ENCODE peak calls at places on chromosomes 13 and 19, in seven cellular contexts. One of them, this sample, is unnamed.
A peak's percentile ranks its signal among the peaks of the same experiment; 100 is the strongest.

GRCh38 chr19:54388001-54388802 is 23.5 kb upstream of the LAIR1 start:
- DNase-seq in A549: no peak
- DNase-seq in pancreas: no peak
- DNase-seq in OCI-LY7: peak; percentile 60
- DNase-seq in heart right ventricle: no peak
- DNase-seq in tibial nerve: no peak
- DNase-seq in IMR-90: no peak
- DNase-seq in this sample: no peak

GRCh38 chr13:42553098-42554046 is 20.6 kb upstream of the TNFSF11 start:
- DNase-seq in A549: no peak
- DNase-seq in pancreas: peak; percentile 22
- DNase-seq in OCI-LY7: no peak
- DNase-seq in heart right ventricle: no peak
- DNase-seq in tibial nerve: no peak
- DNase-seq in IMR-90: peak; percentile 63
- DNase-seq in this sample: no peak

GRCh38 chr19:56956503-56957226 is 116.1 kb upstream of the PEG3 start:
- DNase-seq in A549: no peak
- DNase-seq in pancreas: no peak
- DNase-seq in OCI-LY7: no peak
- DNase-seq in heart right ventricle: no peak
- DNase-seq in tibial nerve: no peak
- DNase-seq in IMR-90: no peak
- DNase-seq in this sample: no peak

GRCh38 chr19:18433039-18433691 is 4.8 kb downstream of the ISYNA1 start:
- DNase-seq in A549: no peak
- DNase-seq in pancreas: peak; percentile 69
- DNase-seq in OCI-LY7: peak; percentile 38
- DNase-seq in heart right ventricle: no peak
- DNase-seq in tibial nerve: no peak
- DNase-seq in IMR-90: no peak
- DNase-seq in this sample: no peak

GRCh38 chr13:65868106-65868505 is 1362.0 kb downstream of the PCDH9 start:
- DNase-seq in A549: no peak
- DNase-seq in pancreas: no peak
- DNase-seq in OCI-LY7: no peak
- DNase-seq in heart right ventricle: no peak
- DNase-seq in tibial nerve: no peak
- DNase-seq in IMR-90: no peak
- DNase-seq in this sample: no peak

GRCh38 chr19:4694211-4694987 is 24.3 kb upstream of the MYDGF start:
- DNase-seq in A549: peak; percentile 93
- DNase-seq in pancreas: no peak
- DNase-seq in OCI-LY7: no peak
- DNase-seq in heart right ventricle: no peak
- DNase-seq in tibial nerve: no peak
- DNase-seq in IMR-90: peak; percentile 94
- DNase-seq in this sample: peak; percentile 69

GRCh38 chr19:16326401-16327130 is 1.9 kb downstream of the KLF2 start:
- DNase-seq in A549: no peak
- DNase-seq in pancreas: peak; percentile 40
- DNase-seq in OCI-LY7: peak; percentile 57
- DNase-seq in heart right ventricle: no peak
- DNase-seq in tibial nerve: no peak
- DNase-seq in IMR-90: no peak
- DNase-seq in this sample: no peak

GRCh38 chr13:42280537-42280936 is 8.6 kb downstream of the AKAP11 start:
- DNase-seq in A549: no peak
- DNase-seq in pancreas: no peak
- DNase-seq in OCI-LY7: no peak
- DNase-seq in heart right ventricle: no peak
- DNase-seq in tibial nerve: no peak
- DNase-seq in IMR-90: no peak
- DNase-seq in this sample: no peak

GRCh38 chr13:94056362-94056990 is 423.0 kb downstream of the DCT start:
- DNase-seq in A549: no peak
- DNase-seq in pancreas: no peak
- DNase-seq in OCI-LY7: no peak
- DNase-seq in heart right ventricle: no peak
- DNase-seq in tibial nerve: no peak
- DNase-seq in IMR-90: peak; percentile 16
- DNase-seq in this sample: no peak

GRCh38 chr19:48629599-48630288 is 7.4 kb downstream of the DBP start:
- DNase-seq in A549: no peak
- DNase-seq in pancreas: peak; percentile 66
- DNase-seq in OCI-LY7: no peak
- DNase-seq in heart right ventricle: no peak
- DNase-seq in tibial nerve: no peak
- DNase-seq in IMR-90: no peak
- DNase-seq in this sample: peak; percentile 76

GRCh38 chr19:23547816-23548430 is 139.1 kb downstream of the ZNF675 start:
- DNase-seq in A549: no peak
- DNase-seq in pancreas: no peak
- DNase-seq in OCI-LY7: no peak
- DNase-seq in heart right ventricle: no peak
- DNase-seq in tibial nerve: no peak
- DNase-seq in IMR-90: no peak
- DNase-seq in this sample: no peak

GRCh38 chr19:33430674-33431277 is 57.3 kb downstream of the CEBPG start:
- DNase-seq in A549: peak; percentile 93
- DNase-seq in pancreas: peak; percentile 70
- DNase-seq in OCI-LY7: peak; percentile 60
- DNase-seq in heart right ventricle: peak; percentile 51
- DNase-seq in tibial nerve: peak; percentile 37
- DNase-seq in IMR-90: peak; percentile 61
- DNase-seq in this sample: no peak

GRCh38 chr19:47284324-47284899 is 9.7 kb downstream of the INAFM1 start:
- DNase-seq in A549: peak; percentile 50
- DNase-seq in pancreas: no peak
- DNase-seq in OCI-LY7: peak; percentile 68
- DNase-seq in heart right ventricle: peak; percentile 55
- DNase-seq in tibial nerve: peak; percentile 89
- DNase-seq in IMR-90: peak; percentile 68
- DNase-seq in this sample: no peak

GRCh38 chr13:43269037-43269476 is 245.7 kb downstream of the DNAJC15 start:
- DNase-seq in A549: peak; percentile 34
- DNase-seq in pancreas: no peak
- DNase-seq in OCI-LY7: no peak
- DNase-seq in heart right ventricle: no peak
- DNase-seq in tibial nerve: no peak
- DNase-seq in IMR-90: peak; percentile 98
- DNase-seq in this sample: no peak

GRCh38 chr13:108993346-108993745 is 363.9 kb downstream of the MYO16 start:
- DNase-seq in A549: no peak
- DNase-seq in pancreas: no peak
- DNase-seq in OCI-LY7: no peak
- DNase-seq in heart right ventricle: no peak
- DNase-seq in tibial nerve: no peak
- DNase-seq in IMR-90: peak; percentile 74
- DNase-seq in this sample: no peak

GRCh38 chr19:33675501-33676124 is 53.9 kb downstream of the CHST8 start:
- DNase-seq in A549: no peak
- DNase-seq in pancreas: no peak
- DNase-seq in OCI-LY7: no peak
- DNase-seq in heart right ventricle: no peak
- DNase-seq in tibial nerve: no peak
- DNase-seq in IMR-90: no peak
- DNase-seq in this sample: peak; percentile 44

GRCh38 chr13:51618626-51619025 is 34.4 kb downstream of the WDFY2 start:
- DNase-seq in A549: no peak
- DNase-seq in pancreas: no peak
- DNase-seq in OCI-LY7: no peak
- DNase-seq in heart right ventricle: no peak
- DNase-seq in tibial nerve: no peak
- DNase-seq in IMR-90: no peak
- DNase-seq in this sample: no peak

GRCh38 chr13:107586216-107586615 is 629.1 kb downstream of the LIG4 start:
- DNase-seq in A549: no peak
- DNase-seq in pancreas: no peak
- DNase-seq in OCI-LY7: no peak
- DNase-seq in heart right ventricle: no peak
- DNase-seq in tibial nerve: no peak
- DNase-seq in IMR-90: peak; percentile 89
- DNase-seq in this sample: no peak

GRCh38 chr13:40665754-40666057 is 735 bp downstream of the FOXO1 start:
- DNase-seq in A549: peak; percentile 13
- DNase-seq in pancreas: no peak
- DNase-seq in OCI-LY7: peak; percentile 68
- DNase-seq in heart right ventricle: no peak
- DNase-seq in tibial nerve: no peak
- DNase-seq in IMR-90: no peak
- DNase-seq in this sample: no peak

GRCh38 chr19:7230826-7231225 is 63.4 kb downstream of the INSR start:
- DNase-seq in A549: no peak
- DNase-seq in pancreas: peak; percentile 66
- DNase-seq in OCI-LY7: no peak
- DNase-seq in heart right ventricle: peak; percentile 73
- DNase-seq in tibial nerve: no peak
- DNase-seq in IMR-90: no peak
- DNase-seq in this sample: peak; percentile 72

GRCh38 chr13:46475586-46475991 is 77.4 kb upstream of the LRCH1 start:
- DNase-seq in A549: no peak
- DNase-seq in pancreas: no peak
- DNase-seq in OCI-LY7: no peak
- DNase-seq in heart right ventricle: no peak
- DNase-seq in tibial nerve: no peak
- DNase-seq in IMR-90: no peak
- DNase-seq in this sample: no peak
- H3K4me3 ChIP-seq in A549: no peak overlapping the region
- H3K4me3 ChIP-seq in pancreas: no peak overlapping the region
- H3K4me3 ChIP-seq in OCI-LY7: no peak overlapping the region
- H3K4me3 ChIP-seq in heart right ventricle: no peak overlapping the region
- H3K4me3 ChIP-seq in tibial nerve: no peak overlapping the region
- H3K4me3 ChIP-seq in IMR-90: no peak overlapping the region
- H3K4me3 ChIP-seq in this sample: no peak overlapping the region

GRCh38 chr19:36527873-36528193 is 238 bp downstream of the ZNF260 start:
- DNase-seq in A549: no peak
- DNase-seq in pancreas: no peak
- DNase-seq in OCI-LY7: no peak
- DNase-seq in heart right ventricle: no peak
- DNase-seq in tibial nerve: no peak
- DNase-seq in IMR-90: no peak
- DNase-seq in this sample: no peak

GRCh38 chr19:36528194-36528920 is at the start of gene ZNF260:
- DNase-seq in A549: peak; percentile 97
- DNase-seq in pancreas: peak; percentile 97
- DNase-seq in OCI-LY7: peak; percentile 94
- DNase-seq in heart right ventricle: peak; percentile 98
- DNase-seq in tibial nerve: peak; percentile 95
- DNase-seq in IMR-90: peak; percentile 97
- DNase-seq in this sample: peak; percentile 97

GRCh38 chr19:36526581-36526980 is 1.5 kb downstream of the ZNF260 start:
- DNase-seq in A549: no peak
- DNase-seq in pancreas: no peak
- DNase-seq in OCI-LY7: no peak
- DNase-seq in heart right ventricle: no peak
- DNase-seq in tibial nerve: no peak
- DNase-seq in IMR-90: no peak
- DNase-seq in this sample: no peak

GRCh38 chr19:36528921-36529518 is 949 bp upstream of the ZNF260 start:
- DNase-seq in A549: peak; percentile 49
- DNase-seq in pancreas: no peak
- DNase-seq in OCI-LY7: peak; percentile 39
- DNase-seq in heart right ventricle: no peak
- DNase-seq in tibial nerve: no peak
- DNase-seq in IMR-90: no peak
- DNase-seq in this sample: no peak

GRCh38 chr19:36524617-36525016 is 3.5 kb downstream of the ZNF260 start:
- DNase-seq in A549: no peak
- DNase-seq in pancreas: no peak
- DNase-seq in OCI-LY7: no peak
- DNase-seq in heart right ventricle: no peak
- DNase-seq in tibial nerve: no peak
- DNase-seq in IMR-90: no peak
- DNase-seq in this sample: no peak
- H3K9me3 ChIP-seq in A549: peaks cover 87% of the 10 kb centered on the region
- H3K9me3 ChIP-seq in pancreas: no peaks in the 10 kb centered on the region
- H3K9me3 ChIP-seq in OCI-LY7: peaks cover 8% of the 10 kb centered on the region
- H3K9me3 ChIP-seq in heart right ventricle: peaks cover 66% of the 10 kb centered on the region
- H3K9me3 ChIP-seq in tibial nerve: no peaks in the 10 kb centered on the region
- H3K9me3 ChIP-seq in IMR-90: peaks cover 39% of the 10 kb centered on the region
- H3K9me3 ChIP-seq in this sample: peaks cover 62% of the 10 kb centered on the region

DNA sequence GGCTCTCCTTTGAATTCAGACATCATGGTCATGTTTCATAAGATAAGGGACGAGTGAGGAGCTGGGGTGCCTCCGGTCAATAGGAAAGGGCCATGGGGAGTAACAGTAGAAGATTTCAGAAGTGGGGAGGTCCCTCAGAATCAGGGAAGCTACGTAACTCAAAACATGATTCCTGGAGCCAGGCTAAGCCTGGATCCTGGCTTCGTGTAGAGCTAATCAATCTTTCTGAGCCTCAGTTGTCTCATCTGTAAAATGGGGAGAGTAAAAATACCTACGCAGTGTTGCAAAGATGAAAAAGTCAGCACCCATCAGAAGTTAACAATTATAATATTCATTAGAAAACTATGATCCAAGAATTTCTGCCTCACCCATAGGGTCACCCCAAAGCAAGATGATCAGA is 106.5 kb downstream of the CACNA1A start:
- DNase-seq in A549: no peak
- DNase-seq in pancreas: no peak
- DNase-seq in OCI-LY7: no peak
- DNase-seq in heart right ventricle: no peak
- DNase-seq in tibial nerve: no peak
- DNase-seq in IMR-90: no peak
- DNase-seq in this sample: no peak
- H3K27ac ChIP-seq in A549: no peak overlapping the region
- H3K27ac ChIP-seq in pancreas: no peak overlapping the region
- H3K27ac ChIP-seq in OCI-LY7: no peak overlapping the region
- H3K27ac ChIP-seq in heart right ventricle: peak overlapping the region; percentile 46
- H3K27ac ChIP-seq in tibial nerve: no peak overlapping the region
- H3K27ac ChIP-seq in IMR-90: peak overlapping the region; percentile 92
- H3K27ac ChIP-seq in this sample: no peak overlapping the region

DNA sequence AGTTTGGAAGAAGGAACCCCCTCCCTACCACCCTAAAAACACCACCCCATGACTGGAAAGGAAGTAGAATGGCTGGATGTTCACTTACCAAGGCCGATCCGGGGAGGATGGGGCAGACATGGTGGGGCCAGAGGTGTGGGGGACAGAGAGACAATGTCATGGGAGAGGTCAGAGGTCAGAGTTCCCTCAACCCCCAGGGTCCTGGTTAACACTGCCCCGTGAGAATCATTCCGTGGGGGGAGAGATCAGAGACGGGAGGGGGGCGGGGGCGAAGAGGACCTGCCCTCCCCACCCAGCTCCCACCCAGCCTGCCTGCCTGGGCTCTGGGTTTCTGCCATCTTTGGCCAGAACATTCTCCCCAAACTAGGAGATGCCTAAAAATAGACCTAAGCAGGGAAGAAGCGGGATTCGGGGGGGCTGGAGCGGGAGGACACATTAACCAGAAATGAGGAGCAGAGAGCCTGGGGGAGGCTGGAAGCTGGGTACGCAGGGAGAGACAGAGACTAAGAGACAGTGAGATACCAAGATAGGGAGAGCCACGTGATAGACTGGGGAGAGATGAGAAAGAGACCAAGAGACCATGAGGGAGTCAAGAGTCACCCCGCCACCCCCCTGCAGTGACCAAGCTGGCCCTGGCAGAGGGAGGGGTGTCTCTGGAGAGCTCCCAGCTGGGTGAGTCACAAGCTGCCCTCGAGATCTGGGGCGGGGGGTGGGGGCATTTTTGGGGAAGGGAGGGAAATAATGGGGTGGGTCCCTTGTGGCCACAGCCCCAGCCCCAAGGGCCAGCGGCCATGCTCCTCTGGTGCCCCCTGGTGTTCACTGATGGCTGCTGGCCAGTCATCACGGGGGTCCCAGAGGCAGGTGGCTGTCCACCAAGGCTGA is 6.1 kb upstream of the KANK2 start:
- DNase-seq in A549: peak; percentile 72
- DNase-seq in pancreas: peak; percentile 71
- DNase-seq in OCI-LY7: peak; percentile 58
- DNase-seq in heart right ventricle: peak; percentile 87
- DNase-seq in tibial nerve: peak; percentile 76
- DNase-seq in IMR-90: peak; percentile 71
- DNase-seq in this sample: peak; percentile 92
- H3K4me3 ChIP-seq in A549: no peak overlapping the region
- H3K4me3 ChIP-seq in pancreas: no peak overlapping the region
- H3K4me3 ChIP-seq in OCI-LY7: no peak overlapping the region
- H3K4me3 ChIP-seq in heart right ventricle: peak overlapping the region; percentile 35
- H3K4me3 ChIP-seq in tibial nerve: no peak overlapping the region
- H3K4me3 ChIP-seq in IMR-90: no peak overlapping the region
- H3K4me3 ChIP-seq in this sample: peak overlapping the region; percentile 24

This sample was measured in right atrium auricular region.